ENCODE peak calls at places on chromosomes 13 and 19, in seven cellular contexts. One of them, this sample, is unnamed.

GRCh38 chr19:17873661-17874422 is 2.1 kb downstream of the SLC5A5 start:
- DNase-seq in glutamatergic neuron: peak
- DNase-seq in Peyer's patch: peak
- DNase-seq in fibroblast of pulmonary artery: no peak
- DNase-seq in fibroblast of lung: no peak
- DNase-seq in thoracic aorta: no peak
- DNase-seq in RWPE1: peak
- DNase-seq in this sample: no peak

GRCh38 chr13:92196566-92197256 is 798.3 kb downstream of the GPC5 start:
- DNase-seq in Peyer's patch: no peak
- DNase-seq in thoracic aorta: no peak
- DNase-seq in fibroblast of lung: peak
- DNase-seq in fibroblast of pulmonary artery: peak
- DNase-seq in glutamatergic neuron: no peak
- DNase-seq in RWPE1: no peak
- DNase-seq in this sample: no peak

GRCh38 chr19:28009696-28010095 is 1203.3 kb downstream of the UQCRFS1 start:
- DNase-seq in RWPE1: no peak
- DNase-seq in thoracic aorta: no peak
- DNase-seq in fibroblast of lung: no peak
- DNase-seq in fibroblast of pulmonary artery: no peak
- DNase-seq in glutamatergic neuron: no peak
- DNase-seq in Peyer's patch: no peak
- DNase-seq in this sample: no peak

GRCh38 chr19:33375760-33376159 is 2.3 kb downstream of the CEBPG start:
- DNase-seq in fibroblast of lung: no peak
- DNase-seq in thoracic aorta: no peak
- DNase-seq in fibroblast of pulmonary artery: peak
- DNase-seq in Peyer's patch: no peak
- DNase-seq in glutamatergic neuron: no peak
- DNase-seq in RWPE1: no peak
- DNase-seq in this sample: peak

GRCh38 chr19:43662487-43662886 is 7.5 kb downstream of the PLAUR start:
- DNase-seq in Peyer's patch: no peak
- DNase-seq in RWPE1: no peak
- DNase-seq in fibroblast of lung: no peak
- DNase-seq in fibroblast of pulmonary artery: peak
- DNase-seq in thoracic aorta: no peak
- DNase-seq in glutamatergic neuron: no peak
- DNase-seq in this sample: no peak

GRCh38 chr19:2478324-2478755 is 2.4 kb downstream of the GADD45B start:
- DNase-seq in glutamatergic neuron: peak
- DNase-seq in fibroblast of lung: peak
- DNase-seq in RWPE1: no peak
- DNase-seq in Peyer's patch: peak
- DNase-seq in thoracic aorta: peak
- DNase-seq in fibroblast of pulmonary artery: peak
- DNase-seq in this sample: peak

GRCh38 chr13:53250272-53250875 is 221.8 kb downstream of the OLFM4 start:
- DNase-seq in thoracic aorta: no peak
- DNase-seq in RWPE1: peak
- DNase-seq in fibroblast of lung: peak
- DNase-seq in Peyer's patch: no peak
- DNase-seq in fibroblast of pulmonary artery: peak
- DNase-seq in glutamatergic neuron: no peak
- DNase-seq in this sample: peak

GRCh38 chr13:39321578-39321977 is 281.4 kb downstream of the LHFPL6 start:
- DNase-seq in Peyer's patch: no peak
- DNase-seq in thoracic aorta: no peak
- DNase-seq in glutamatergic neuron: no peak
- DNase-seq in fibroblast of pulmonary artery: peak
- DNase-seq in fibroblast of lung: peak
- DNase-seq in RWPE1: no peak
- DNase-seq in this sample: no peak

GRCh38 chr19:31121501-31121900 is 227.7 kb downstream of the TSHZ3 start:
- DNase-seq in fibroblast of pulmonary artery: no peak
- DNase-seq in RWPE1: no peak
- DNase-seq in glutamatergic neuron: no peak
- DNase-seq in fibroblast of lung: no peak
- DNase-seq in thoracic aorta: no peak
- DNase-seq in Peyer's patch: no peak
- DNase-seq in this sample: no peak

GRCh38 chr19:30563691-30564090 is 191.5 kb downstream of the ZNF536 start:
- DNase-seq in RWPE1: no peak
- DNase-seq in fibroblast of lung: no peak
- DNase-seq in fibroblast of pulmonary artery: no peak
- DNase-seq in Peyer's patch: no peak
- DNase-seq in thoracic aorta: no peak
- DNase-seq in glutamatergic neuron: no peak
- DNase-seq in this sample: no peak

GRCh38 chr13:108220042-108220441 is 1.9 kb downstream of the ABHD13 start:
- DNase-seq in fibroblast of pulmonary artery: no peak
- DNase-seq in thoracic aorta: no peak
- DNase-seq in fibroblast of lung: no peak
- DNase-seq in glutamatergic neuron: no peak
- DNase-seq in Peyer's patch: no peak
- DNase-seq in RWPE1: peak
- DNase-seq in this sample: no peak

GRCh38 chr19:1450735-1451669 is 1.1 kb downstream of the APC2 start:
- DNase-seq in thoracic aorta: no peak
- DNase-seq in fibroblast of lung: no peak
- DNase-seq in glutamatergic neuron: peak
- DNase-seq in Peyer's patch: no peak
- DNase-seq in RWPE1: no peak
- DNase-seq in fibroblast of pulmonary artery: no peak
- DNase-seq in this sample: no peak

GRCh38 chr19:42422576-42423461 is 4.4 kb downstream of the LIPE start:
- DNase-seq in fibroblast of lung: no peak
- DNase-seq in Peyer's patch: peak
- DNase-seq in thoracic aorta: no peak
- DNase-seq in fibroblast of pulmonary artery: no peak
- DNase-seq in RWPE1: peak
- DNase-seq in glutamatergic neuron: peak
- DNase-seq in this sample: no peak

GRCh38 chr19:9431475-9431874 is 3.9 kb downstream of the ZNF266 start:
- DNase-seq in Peyer's patch: no peak
- DNase-seq in fibroblast of lung: peak
- DNase-seq in glutamatergic neuron: peak
- DNase-seq in fibroblast of pulmonary artery: no peak
- DNase-seq in RWPE1: peak
- DNase-seq in thoracic aorta: no peak
- DNase-seq in this sample: peak

GRCh38 chr19:56170261-56170660 is 5.5 kb upstream of the GALP start:
- DNase-seq in fibroblast of lung: no peak
- DNase-seq in Peyer's patch: no peak
- DNase-seq in glutamatergic neuron: no peak
- DNase-seq in RWPE1: peak
- DNase-seq in thoracic aorta: no peak
- DNase-seq in fibroblast of pulmonary artery: peak
- DNase-seq in this sample: no peak

GRCh38 chr19:10424011-10424637 is 3.8 kb downstream of the PDE4A start:
- DNase-seq in thoracic aorta: no peak
- DNase-seq in RWPE1: peak
- DNase-seq in Peyer's patch: peak
- DNase-seq in fibroblast of pulmonary artery: peak
- DNase-seq in glutamatergic neuron: peak
- DNase-seq in fibroblast of lung: peak
- DNase-seq in this sample: peak

GRCh38 chr13:85665286-85665685 is 133.9 kb downstream of the SLITRK6 start:
- DNase-seq in RWPE1: no peak
- DNase-seq in fibroblast of pulmonary artery: peak
- DNase-seq in glutamatergic neuron: no peak
- DNase-seq in thoracic aorta: no peak
- DNase-seq in Peyer's patch: no peak
- DNase-seq in fibroblast of lung: peak
- DNase-seq in this sample: no peak

GRCh38 chr13:95385373-95385772 is 84.1 kb upstream of the ABCC4 start:
- DNase-seq in RWPE1: no peak
- DNase-seq in glutamatergic neuron: no peak
- DNase-seq in Peyer's patch: no peak
- DNase-seq in fibroblast of pulmonary artery: no peak
- DNase-seq in thoracic aorta: no peak
- DNase-seq in fibroblast of lung: no peak
- DNase-seq in this sample: no peak

GRCh38 chr13:52195052-52195837 is 35.8 kb upstream of the NEK3 start:
- DNase-seq in RWPE1: peak
- DNase-seq in fibroblast of pulmonary artery: peak
- DNase-seq in fibroblast of lung: peak
- DNase-seq in Peyer's patch: peak
- DNase-seq in thoracic aorta: peak
- DNase-seq in glutamatergic neuron: peak
- DNase-seq in this sample: no peak

DNA sequence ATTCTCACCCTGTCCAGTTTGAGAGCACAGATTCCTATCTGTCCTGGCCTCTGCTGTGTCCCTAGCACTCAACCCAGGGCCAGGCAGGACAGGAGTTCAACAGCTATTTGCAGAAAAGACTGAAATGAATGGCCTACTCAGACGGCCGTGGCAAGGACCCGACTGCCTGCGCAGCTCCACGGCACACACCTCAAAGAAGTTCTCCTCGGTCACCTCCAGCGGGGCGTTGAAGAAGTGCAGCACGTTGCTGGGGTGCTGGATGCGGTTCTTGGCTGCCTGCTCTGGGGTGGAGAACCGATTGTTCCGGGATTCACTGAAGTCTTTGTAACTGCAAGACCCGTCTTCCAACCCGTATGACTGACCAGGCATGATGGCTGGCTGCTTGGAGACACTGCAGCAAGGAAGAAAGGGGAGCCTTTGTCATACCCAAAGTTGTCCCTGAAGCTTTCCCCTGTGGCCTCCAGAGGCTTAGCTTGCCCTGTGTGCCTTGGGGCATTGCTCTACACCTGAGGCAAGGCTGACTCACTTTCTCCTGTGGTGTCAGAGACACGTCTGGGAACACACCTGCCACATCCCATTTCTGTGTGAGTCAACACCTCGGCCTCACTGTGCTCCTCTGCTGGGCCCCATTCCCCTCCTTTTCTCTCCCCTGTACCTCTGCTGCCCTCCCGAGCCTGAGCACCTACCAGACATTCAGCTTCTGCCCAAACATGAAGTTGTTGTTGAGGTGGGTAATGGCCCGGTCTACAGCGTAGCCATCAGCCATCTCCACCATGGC is 6.8 kb upstream of the ECH1 start:
- DNase-seq in glutamatergic neuron: no peak
- DNase-seq in fibroblast of pulmonary artery: no peak
- DNase-seq in Peyer's patch: no peak
- DNase-seq in fibroblast of lung: no peak
- DNase-seq in RWPE1: peak
- DNase-seq in thoracic aorta: no peak
- DNase-seq in this sample: peak
- TF ChIP-seq CTCF in glutamatergic neuron: no peak
- TF ChIP-seq CTCF in fibroblast of pulmonary artery: no peak
- TF ChIP-seq CTCF in Peyer's patch: no peak
- TF ChIP-seq CTCF in fibroblast of lung: no peak
- TF ChIP-seq CTCF in RWPE1: no peak
- TF ChIP-seq CTCF in thoracic aorta: no peak
- TF ChIP-seq CTCF in this sample: peak

GRCh38 chr13:104530741-104531140 is 1464.5 kb upstream of the SLC10A2 start:
- DNase-seq in thoracic aorta: no peak
- DNase-seq in fibroblast of pulmonary artery: no peak
- DNase-seq in fibroblast of lung: no peak
- DNase-seq in glutamatergic neuron: no peak
- DNase-seq in Peyer's patch: no peak
- DNase-seq in RWPE1: no peak
- DNase-seq in this sample: no peak

GRCh38 chr13:104522235-104523072 is 1456.2 kb upstream of the SLC10A2 start:
- DNase-seq in fibroblast of lung: no peak
- DNase-seq in Peyer's patch: no peak
- DNase-seq in fibroblast of pulmonary artery: no peak
- DNase-seq in RWPE1: no peak
- DNase-seq in glutamatergic neuron: no peak
- DNase-seq in thoracic aorta: no peak
- DNase-seq in this sample: no peak

DNA sequence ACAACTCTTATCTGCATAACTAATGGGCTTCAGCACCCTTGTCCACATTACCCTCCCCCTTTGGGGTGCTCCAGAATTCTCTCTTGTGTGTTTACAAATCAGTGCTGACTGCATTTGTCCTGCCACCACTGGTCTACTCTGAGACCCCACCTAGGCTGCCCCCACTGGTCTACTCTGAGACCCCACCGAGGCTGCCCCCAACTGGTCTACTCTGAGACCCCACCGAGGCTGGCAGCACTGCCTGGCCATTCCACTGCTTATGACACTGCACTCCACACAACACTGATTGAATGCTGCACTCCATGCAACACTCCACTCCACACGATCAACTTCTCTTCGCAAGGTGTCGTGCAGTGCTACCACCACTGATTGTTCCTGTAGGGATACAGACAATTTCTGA is 1459.2 kb upstream of the SLC10A2 start:
- DNase-seq in fibroblast of lung: no peak
- DNase-seq in glutamatergic neuron: no peak
- DNase-seq in Peyer's patch: no peak
- DNase-seq in RWPE1: no peak
- DNase-seq in fibroblast of pulmonary artery: no peak
- DNase-seq in thoracic aorta: no peak
- DNase-seq in this sample: no peak
- TF ChIP-seq CTCF in fibroblast of lung: no peak
- TF ChIP-seq CTCF in glutamatergic neuron: no peak
- TF ChIP-seq CTCF in Peyer's patch: no peak
- TF ChIP-seq CTCF in RWPE1: no peak
- TF ChIP-seq CTCF in fibroblast of pulmonary artery: no peak
- TF ChIP-seq CTCF in thoracic aorta: no peak
- TF ChIP-seq CTCF in this sample: no peak

GRCh38 chr13:45718063-45718462 is 15.9 kb downstream of the CBY2 start:
- DNase-seq in fibroblast of lung: peak
- DNase-seq in RWPE1: no peak
- DNase-seq in fibroblast of pulmonary artery: peak
- DNase-seq in Peyer's patch: no peak
- DNase-seq in glutamatergic neuron: no peak
- DNase-seq in thoracic aorta: no peak
- DNase-seq in this sample: peak
- TF ChIP-seq CTCF in fibroblast of lung: peak
- TF ChIP-seq CTCF in RWPE1: no peak
- TF ChIP-seq CTCF in fibroblast of pulmonary artery: peak
- TF ChIP-seq CTCF in Peyer's patch: no peak
- TF ChIP-seq CTCF in glutamatergic neuron: peak
- TF ChIP-seq CTCF in thoracic aorta: no peak
- TF ChIP-seq CTCF in this sample: peak

DNA sequence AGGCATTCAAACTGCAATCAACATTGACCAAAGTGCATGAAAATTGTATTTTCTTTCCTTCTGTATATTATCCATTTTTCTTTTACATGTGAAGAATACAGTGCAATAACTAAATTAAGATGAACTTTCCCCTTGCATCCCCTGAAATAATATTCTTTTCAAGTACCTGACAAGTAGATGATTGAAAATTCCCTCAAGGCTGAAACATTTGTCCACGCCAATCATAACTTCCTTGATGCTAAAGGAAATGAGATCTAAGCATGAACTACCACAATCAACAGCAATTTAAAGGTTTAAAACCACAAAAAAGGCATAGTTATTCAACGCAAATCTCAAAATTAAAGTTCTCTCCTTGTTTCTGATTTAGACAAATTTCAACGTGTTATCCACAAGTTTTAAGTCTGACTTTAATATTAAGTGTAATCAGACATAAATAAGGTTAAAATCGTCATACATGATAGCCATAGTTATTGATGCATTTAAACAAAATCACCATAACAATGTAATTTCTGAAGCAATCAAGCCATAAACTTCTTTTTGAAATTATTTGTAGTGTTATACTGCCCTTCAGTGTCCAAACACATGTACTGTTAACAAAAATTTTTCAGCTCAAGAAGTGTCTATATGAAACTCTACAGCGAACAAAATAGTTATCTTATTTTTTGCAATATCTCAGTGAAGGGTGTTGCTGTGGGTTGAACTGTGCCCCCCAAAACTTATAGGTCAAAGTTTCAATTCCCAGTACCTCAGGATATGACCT is 169.5 kb downstream of the DCLK1 start:
- DNase-seq in fibroblast of pulmonary artery: peak
- DNase-seq in RWPE1: no peak
- DNase-seq in glutamatergic neuron: no peak
- DNase-seq in thoracic aorta: no peak
- DNase-seq in fibroblast of lung: peak
- DNase-seq in Peyer's patch: no peak
- DNase-seq in this sample: no peak
- TF ChIP-seq CTCF in fibroblast of pulmonary artery: peak
- TF ChIP-seq CTCF in RWPE1: no peak
- TF ChIP-seq CTCF in glutamatergic neuron: no peak
- TF ChIP-seq CTCF in thoracic aorta: peak
- TF ChIP-seq CTCF in fibroblast of lung: peak
- TF ChIP-seq CTCF in Peyer's patch: no peak
- TF ChIP-seq CTCF in this sample: peak